ENCODE peak calls at places on chromosomes 1 and 21, in ten cellular contexts. P, E, K, S, U, I, H, D, Z and N are unnamed samples.

GRCh38 chr21:45511007-45511406 is 31.2 kb downstream of the SLC19A1 start:
- DNase-seq in P (no peak), E (no peak), K (no peak), S (peak; percentile 49), U (no peak), I (no peak), H (no peak), D (no peak), Z (no peak), N (no peak)

GRCh38 chr21:25459365-25459764 is 147.9 kb downstream of the MRPL39 start:
- DNase-seq in P (no peak), E (no peak), K (no peak), S (no peak), U (peak; percentile 11), I (no peak), H (no peak), D (no peak), Z (no peak), N (peak; percentile 57)

GRCh38 chr1:22111620-22112019 is 31.3 kb downstream of the WNT4 start:
- DNase-seq in P (no peak), E (no peak), K (no peak), S (no peak), U (no peak), I (no peak), H (no peak), D (no peak), Z (no peak), N (no peak)

GRCh38 chr1:28365864-28366263 is 3.7 kb upstream of the PHACTR4 start:
- DNase-seq in P (no peak), E (no peak), K (no peak), S (no peak), U (no peak), I (no peak), H (no peak), D (no peak), Z (no peak), N (no peak)

GRCh38 chr21:35390013-35390776 is 341.1 kb upstream of the RUNX1 start:
- DNase-seq in P (no peak), E (no peak), K (no peak), S (no peak), U (no peak), I (no peak), H (no peak), D (no peak), Z (peak; percentile 42), N (peak; percentile 13)

GRCh38 chr1:52413410-52414104 is 9.2 kb downstream of the PRPF38A start:
- DNase-seq in P (no peak), E (no peak), K (no peak), S (no peak), U (no peak), I (no peak), H (no peak), D (no peak), Z (no peak), N (no peak)

GRCh38 chr1:89451011-89451410 is 73.6 kb upstream of the LRRC8B start:
- DNase-seq in P (no peak), E (no peak), K (no peak), S (no peak), U (peak; percentile 20), I (no peak), H (peak; percentile 26), D (no peak), Z (peak; percentile 13), N (no peak)

GRCh38 chr1:12810691-12811408 is 19.7 kb downstream of the PRAMEF1 start:
- DNase-seq in P (no peak), E (no peak), K (peak; percentile 30), S (no peak), U (no peak), I (no peak), H (no peak), D (no peak), Z (no peak), N (no peak)

GRCh38 chr1:165871311-165872067 is 44.1 kb downstream of the UCK2 start:
- DNase-seq in P (peak; percentile 5), E (peak; percentile 17), K (peak; percentile 31), S (no peak), U (peak; percentile 47), I (peak; percentile 18), H (peak; percentile 82), D (peak; percentile 41), Z (no peak), N (peak; percentile 93)

GRCh38 chr1:1906185-1907097 is 8.6 kb upstream of the CALML6 start:
- DNase-seq in P (peak; percentile 49), E (peak; percentile 65), K (peak; percentile 88), S (peak; percentile 95), U (peak; percentile 83), I (peak; percentile 87), H (peak; percentile 70), D (peak; percentile 62), Z (peak; percentile 33), N (peak; percentile 92)

GRCh38 chr1:212035835-212036605 is 472 bp downstream of the DTL start:
- DNase-seq in P (no peak), E (peak; percentile 19), K (no peak), S (no peak), U (no peak), I (no peak), H (no peak), D (no peak), Z (no peak), N (no peak)

GRCh38 chr1:225651376-225651871 is 1.5 kb downstream of the ENAH start:
- DNase-seq in P (no peak), E (no peak), K (peak; percentile 28), S (no peak), U (no peak), I (no peak), H (no peak), D (no peak), Z (no peak), N (no peak)

GRCh38 chr1:178552856-178553255 is 39.9 kb downstream of the TEX35 start:
- DNase-seq in P (no peak), E (no peak), K (no peak), S (no peak), U (no peak), I (no peak), H (no peak), D (no peak), Z (no peak), N (no peak)

GRCh38 chr1:217907504-217907903 is 276.4 kb downstream of the SPATA17 start:
- DNase-seq in P (no peak), E (no peak), K (no peak), S (no peak), U (no peak), I (no peak), H (no peak), D (no peak), Z (no peak), N (no peak)

GRCh38 chr1:58911841-58912553 is 128.2 kb upstream of the JUN start:
- DNase-seq in P (no peak), E (no peak), K (no peak), S (no peak), U (no peak), I (no peak), H (no peak), D (no peak), Z (no peak), N (no peak)

GRCh38 chr1:159188375-159188788 is 16.3 kb upstream of the ACKR1 start:
- DNase-seq in P (no peak), E (peak; percentile 60), K (peak; percentile 51), S (peak; percentile 90), U (peak; percentile 77), I (peak; percentile 67), H (no peak), D (no peak), Z (no peak), N (peak; percentile 81)

GRCh38 chr1:192544983-192545393 is 30.6 kb upstream of the RGS1 start:
- DNase-seq in P (no peak), E (no peak), K (no peak), S (no peak), U (peak; percentile 31), I (no peak), H (no peak), D (no peak), Z (no peak), N (peak; percentile 26)

GRCh38 chr21:31514598-31514997 is 144.9 kb upstream of the SOD1 start:
- DNase-seq in P (no peak), E (no peak), K (no peak), S (no peak), U (no peak), I (peak; percentile 43), H (no peak), D (no peak), Z (no peak), N (no peak)

GRCh38 chr1:196144588-196144987 is 463.7 kb downstream of the KCNT2 start:
- DNase-seq in P (no peak), E (no peak), K (no peak), S (no peak), U (no peak), I (no peak), H (no peak), D (no peak), Z (no peak), N (peak; percentile 6)

GRCh38 chr1:89908294-89908992 is 86.5 kb upstream of the ZNF326 start:
- DNase-seq in P (no peak), E (no peak), K (no peak), S (no peak), U (no peak), I (no peak), H (no peak), D (no peak), Z (no peak), N (no peak)

GRCh38 chr1:208990456-208990855 is 593.1 kb upstream of the CAMK1G start:
- DNase-seq in P (no peak), E (no peak), K (no peak), S (no peak), U (no peak), I (no peak), H (no peak), D (no peak), Z (no peak), N (no peak)

GRCh38 chr1:23751050-23751814 is 8.0 kb downstream of the ELOA start:
- DNase-seq in P (no peak), E (no peak), K (peak; percentile 56), S (no peak), U (peak; percentile 79), I (peak; percentile 33), H (peak; percentile 60), D (no peak), Z (no peak), N (peak; percentile 84)